ENCODE peak calls at places on chromosomes 11 and 22, in six cellular contexts. J is prostate gland, P is OCI-LY7, C is thyroid gland, E is IMR-90, N is GM06990. O is an unnamed sample.
A peak's percentile ranks its signal among the peaks of the same experiment; 100 is the strongest.

GRCh38 chr22:45188779-45189178 is 25.1 kb downstream of the NUP50 start:
- DNase-seq in J (no peak), P (no peak), C (peak; percentile 67), E (no peak), N (no peak), O (no peak)

GRCh38 chr11:69298778-69299461 is 5.0 kb downstream of the MYEOV start:
- DNase-seq in J (no peak), P (no peak), C (no peak), E (peak; percentile 48), N (no peak), O (no peak)

GRCh38 chr11:115990004-115990447 is 485.8 kb upstream of the CADM1 start:
- DNase-seq in J (no peak), P (peak; percentile 22), C (no peak), E (no peak), N (peak; percentile 16), O (no peak)

GRCh38 chr11:72314199-72314598 is 70.2 kb upstream of the PHOX2A start:
- DNase-seq in J (no peak), P (no peak), C (no peak), E (no peak), N (no peak), O (no peak)

GRCh38 chr11:79165908-79166307 is 274.9 kb downstream of the TENM4 start:
- DNase-seq in J (no peak), P (no peak), C (no peak), E (no peak), N (no peak), O (peak; percentile 82)

GRCh38 chr22:24391836-24392217 is 35.6 kb upstream of the ADORA2A start:
- DNase-seq in J (no peak), P (no peak), C (no peak), E (peak; percentile 77), N (no peak), O (peak; percentile 54)

GRCh38 chr11:35105319-35106063 is 33.5 kb upstream of the CD44 start:
- DNase-seq in J (no peak), P (no peak), C (peak; percentile 37), E (no peak), N (no peak), O (no peak)

GRCh38 chr22:41775976-41776375 is 24.5 kb upstream of the CCDC134 start:
- DNase-seq in J (no peak), P (no peak), C (no peak), E (no peak), N (no peak), O (no peak)

GRCh38 chr11:7910389-7910788 is 20.7 kb downstream of the OR10A6 start:
- DNase-seq in J (no peak), P (no peak), C (no peak), E (no peak), N (no peak), O (peak; percentile 49)

GRCh38 chr11:69040581-69041260 is 8.0 kb upstream of the TPCN2 start:
- DNase-seq in J (no peak), P (no peak), C (peak; percentile 66), E (peak; percentile 86), N (no peak), O (no peak)

GRCh38 chr22:27433585-27434190 is 367.9 kb downstream of the MN1 start:
- DNase-seq in J (no peak), P (no peak), C (no peak), E (peak; percentile 19), N (no peak), O (peak; percentile 82)

GRCh38 chr11:90113541-90113940 is 20.9 kb upstream of the NAALAD2 start:
- DNase-seq in J (no peak), P (peak; percentile 6), C (no peak), E (no peak), N (no peak), O (peak; percentile 5)

GRCh38 chr22:24424001-24424900 is 3.1 kb upstream of the ADORA2A start:
- DNase-seq in J (no peak), P (peak; percentile 64), C (no peak), E (no peak), N (peak; percentile 60), O (no peak)

GRCh38 chr22:40572976-40573375 is 63.5 kb downstream of the MRTFA start:
- DNase-seq in J (no peak), P (no peak), C (no peak), E (no peak), N (no peak), O (no peak)

GRCh38 chr22:20441631-20442484 is 4.2 kb upstream of the SCARF2 start:
- DNase-seq in J (no peak), P (no peak), C (no peak), E (no peak), N (no peak), O (no peak)

GRCh38 chr22:45180280-45180679 is 16.6 kb downstream of the NUP50 start:
- DNase-seq in J (no peak), P (no peak), C (peak; percentile 76), E (no peak), N (no peak), O (no peak)

GRCh38 chr22:34344702-34345101 is 424.4 kb upstream of the LARGE1 start:
- DNase-seq in J (no peak), P (no peak), C (no peak), E (no peak), N (no peak), O (no peak)

GRCh38 chr11:9142732-9143131 is 51.3 kb upstream of the SCUBE2 start:
- DNase-seq in J (no peak), P (no peak), C (no peak), E (no peak), N (no peak), O (no peak)

GRCh38 chr11:125164422-125165110 is at the start of gene PKNOX2:
- DNase-seq in J (peak; percentile 69), P (no peak), C (peak; percentile 82), E (peak; percentile 67), N (no peak), O (peak; percentile 68)

DNA sequence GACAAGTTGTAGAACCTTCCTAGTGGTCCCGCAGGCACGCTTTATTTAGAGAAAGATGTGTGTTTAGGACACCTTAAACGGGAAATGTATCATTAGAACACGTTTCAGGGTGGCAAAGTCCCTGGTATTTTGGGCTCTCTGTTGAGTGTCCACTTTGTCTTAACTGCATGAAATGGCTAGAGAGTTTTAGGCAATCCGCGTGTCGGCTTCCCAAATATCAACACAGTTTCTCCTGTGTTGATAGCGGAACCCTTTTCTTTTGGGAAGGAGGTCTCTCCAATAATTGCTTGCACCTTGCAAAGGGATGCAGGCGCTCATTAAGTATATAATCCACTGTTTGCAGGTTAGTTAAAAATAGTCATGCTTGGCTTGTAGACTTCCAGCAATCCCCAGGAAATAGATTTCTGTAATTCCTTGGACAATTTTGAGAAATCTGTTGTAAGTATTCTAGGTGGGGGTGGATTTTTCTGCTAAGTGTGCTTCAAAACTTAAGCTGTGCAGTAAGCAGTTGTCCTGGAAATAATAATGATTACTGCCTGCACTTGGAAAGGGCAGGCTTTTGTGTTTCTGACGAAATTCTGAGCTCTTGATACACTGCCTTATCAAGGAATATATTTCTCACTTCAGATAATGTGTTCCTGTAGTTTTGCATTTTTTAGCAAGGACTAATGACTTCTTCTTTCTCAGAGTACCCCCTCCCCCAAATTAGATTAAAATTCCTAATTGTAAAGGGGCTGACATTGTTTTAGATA is 120.1 kb downstream of the HIPK3 start:
- DNase-seq in J (no peak), P (no peak), C (no peak), E (peak; percentile 19), N (no peak), O (no peak)
- H3K4me3 ChIP-seq in J (no peak overlapping the region), P (peak overlapping the region; percentile 75), C (no peak overlapping the region), E (peak overlapping the region; percentile 82), N (peak overlapping the region; percentile 64), O (peak overlapping the region; percentile 41)

DNA sequence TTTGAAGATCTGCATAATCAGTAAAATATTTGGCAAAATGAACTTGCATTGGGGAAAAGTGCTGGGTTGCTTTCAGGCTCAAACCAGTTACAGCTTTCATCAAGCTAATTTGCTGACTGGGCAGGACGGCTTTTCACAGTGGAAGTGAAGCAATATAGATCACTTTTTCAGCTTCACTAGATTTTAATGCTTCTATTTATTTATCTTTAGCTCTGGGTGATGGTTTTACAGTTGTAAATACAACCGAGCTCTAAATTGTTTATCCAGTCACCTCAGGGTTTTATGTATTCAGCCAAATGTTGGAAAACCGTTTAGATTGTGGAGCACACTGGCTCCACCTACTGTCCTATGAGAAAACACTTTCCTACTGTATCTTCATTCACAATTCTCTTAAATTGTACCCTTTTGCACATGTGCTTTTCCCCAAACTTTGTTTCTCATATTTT is 58.2 kb downstream of the ACER3 start:
- DNase-seq in J (peak; percentile 28), P (peak; percentile 68), C (peak; percentile 7), E (peak; percentile 78), N (peak; percentile 9), O (peak; percentile 68)
- H3K4me3 ChIP-seq in J (no peak overlapping the region), P (no peak overlapping the region), C (no peak overlapping the region), E (peak overlapping the region; percentile 23), N (no peak overlapping the region), O (no peak overlapping the region)

GRCh38 chr11:111462329-111462728 is 49.9 kb downstream of the BTG4 start:
- DNase-seq in J (no peak), P (no peak), C (no peak), E (no peak), N (no peak), O (no peak)

GRCh38 chr11:111463276-111463675 is 48.9 kb downstream of the BTG4 start:
- DNase-seq in J (no peak), P (no peak), C (no peak), E (no peak), N (no peak), O (no peak)

GRCh38 chr11:111465400-111465799 is 46.8 kb downstream of the BTG4 start:
- DNase-seq in J (no peak), P (no peak), C (no peak), E (peak; percentile 84), N (no peak), O (peak; percentile 62)

GRCh38 chr11:111469200-111469599 is 43.0 kb downstream of the BTG4 start:
- DNase-seq in J (no peak), P (no peak), C (no peak), E (peak; percentile 45), N (no peak), O (no peak)

GRCh38 chr11:111466615-111467014 is 45.6 kb downstream of the BTG4 start:
- DNase-seq in J (no peak), P (no peak), C (no peak), E (no peak), N (no peak), O (no peak)
- H3K4me3 ChIP-seq in J (no peak overlapping the region), P (no peak overlapping the region), C (no peak overlapping the region), E (no peak overlapping the region), N (no peak overlapping the region), O (no peak overlapping the region)

DNA sequence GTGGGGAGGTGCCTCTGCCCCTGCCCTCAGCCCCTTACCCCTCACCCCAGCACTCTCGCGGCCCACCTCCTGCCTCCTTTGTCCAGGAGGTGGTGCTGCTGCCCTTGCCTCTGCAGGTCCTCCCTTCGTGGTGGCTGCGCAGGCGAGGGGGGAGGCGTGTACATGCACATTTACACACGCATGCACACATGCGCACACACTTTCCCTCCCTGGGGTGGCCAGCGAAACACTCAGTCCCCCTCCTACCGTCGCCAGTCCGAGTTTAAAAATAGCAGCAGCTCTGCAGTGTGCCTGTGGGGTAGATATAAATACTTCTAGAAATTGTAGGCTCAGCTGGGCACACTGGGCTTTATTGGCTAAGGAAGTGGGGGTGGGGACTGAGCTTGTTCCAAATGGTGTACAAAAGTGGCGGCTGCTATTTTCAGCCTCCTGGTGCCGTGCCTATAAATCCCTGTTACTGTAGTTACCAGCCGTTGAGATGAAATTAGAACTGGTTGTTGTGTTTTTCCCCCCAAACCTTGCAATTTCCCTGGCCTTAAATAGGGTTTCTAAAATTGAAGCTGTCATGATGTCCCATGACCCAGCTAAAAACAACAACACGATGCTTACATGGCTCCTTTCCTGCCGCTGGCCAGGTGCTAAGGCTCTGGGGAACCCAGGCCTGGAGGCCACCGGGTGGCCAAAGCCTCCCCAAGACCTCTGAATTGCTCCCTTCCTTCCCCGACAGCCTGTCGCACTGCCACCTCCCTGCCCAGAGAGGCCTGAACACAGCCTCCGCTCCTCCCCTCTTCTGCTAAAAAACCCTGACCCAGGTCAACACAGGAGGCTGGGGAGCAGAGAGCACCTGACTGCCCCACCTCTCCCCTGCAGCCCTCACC is 12.4 kb downstream of the PICK1 start:
- DNase-seq in J (peak; percentile 77), P (peak; percentile 15), C (peak; percentile 13), E (peak; percentile 29), N (no peak), O (no peak)
- H3K4me3 ChIP-seq in J (no peak overlapping the region), P (no peak overlapping the region), C (no peak overlapping the region), E (no peak overlapping the region), N (no peak overlapping the region), O (no peak overlapping the region)

O was measured in epithelial cell of esophagus.